ENCODE peak calls at places on chromosome 17, in five cellular contexts. One of them, this sample, is unnamed.

GRCh38 chr17:8857919-8858318 is 9.6 kb downstream of the PIK3R6 start:
- DNase-seq in HL-60: no peak
- DNase-seq in AG08395: peak
- DNase-seq in fibroblast of lung: no peak
- DNase-seq in T-cell: no peak
- DNase-seq in this sample: no peak

GRCh38 chr17:7253082-7253481 is 1.1 kb downstream of the ELP5 start:
- DNase-seq in T-cell: no peak
- DNase-seq in fibroblast of lung: no peak
- DNase-seq in AG08395: no peak
- DNase-seq in HL-60: no peak
- DNase-seq in this sample: no peak

GRCh38 chr17:19508327-19508867 is 25.3 kb upstream of the SLC47A1 start:
- DNase-seq in T-cell: peak
- DNase-seq in AG08395: peak
- DNase-seq in fibroblast of lung: no peak
- DNase-seq in HL-60: no peak
- DNase-seq in this sample: no peak

GRCh38 chr17:82416771-82417170 is 1.4 kb upstream of the HEXD start:
- DNase-seq in AG08395: no peak
- DNase-seq in T-cell: no peak
- DNase-seq in fibroblast of lung: no peak
- DNase-seq in HL-60: no peak
- DNase-seq in this sample: no peak

GRCh38 chr17:66955821-66956220 is 8.7 kb upstream of the CACNG4 start:
- DNase-seq in T-cell: no peak
- DNase-seq in AG08395: no peak
- DNase-seq in fibroblast of lung: no peak
- DNase-seq in HL-60: no peak
- DNase-seq in this sample: no peak

GRCh38 chr17:79705674-79706073 is 25.1 kb upstream of the ENPP7 start:
- DNase-seq in fibroblast of lung: no peak
- DNase-seq in AG08395: no peak
- DNase-seq in HL-60: no peak
- DNase-seq in T-cell: no peak
- DNase-seq in this sample: no peak

GRCh38 chr17:73909156-73909555 is 264.9 kb upstream of the SDK2 start:
- DNase-seq in HL-60: no peak
- DNase-seq in fibroblast of lung: no peak
- DNase-seq in AG08395: no peak
- DNase-seq in T-cell: no peak
- DNase-seq in this sample: no peak

GRCh38 chr17:6020376-6021010 is 49.7 kb upstream of the WSCD1 start:
- DNase-seq in AG08395: no peak
- DNase-seq in HL-60: no peak
- DNase-seq in fibroblast of lung: no peak
- DNase-seq in T-cell: no peak
- DNase-seq in this sample: no peak

GRCh38 chr17:68378202-68379149 is 78.8 kb downstream of the WIPI1 start:
- DNase-seq in T-cell: no peak
- DNase-seq in AG08395: peak
- DNase-seq in fibroblast of lung: peak
- DNase-seq in HL-60: peak
- DNase-seq in this sample: peak

GRCh38 chr17:76524598-76525512 is 12.7 kb downstream of the CYGB start:
- DNase-seq in AG08395: no peak
- DNase-seq in fibroblast of lung: peak
- DNase-seq in HL-60: no peak
- DNase-seq in T-cell: no peak
- DNase-seq in this sample: no peak

GRCh38 chr17:59002126-59002525 is 104.6 kb downstream of the TRIM37 start:
- DNase-seq in AG08395: no peak
- DNase-seq in fibroblast of lung: no peak
- DNase-seq in T-cell: no peak
- DNase-seq in HL-60: no peak
- DNase-seq in this sample: no peak